ENCODE peak calls at places on chromosomes 13 and 19, in seven cellular contexts. O is dorsolateral prefrontal cortex, Y is stomach, R is GM12878, H is heart left ventricle, X is DND-41, G is foreskin fibroblast. T is an unnamed sample.

GRCh38 chr13:23790591-23791170 is 98.5 kb downstream of the MIPEP start:
- DNase-seq in G (peak), H (no peak), X (no peak), O (no peak), R (no peak), Y (no peak), T (peak)

GRCh38 chr13:109274188-109274821 is 512.1 kb downstream of the IRS2 start:
- DNase-seq in O (no peak), H (no peak), R (no peak), G (peak), Y (no peak), X (no peak), T (peak)

GRCh38 chr13:32783067-32783466 is 196.8 kb downstream of the PDS5B start:
- DNase-seq in X (peak), Y (no peak), G (no peak), R (no peak), H (no peak), O (no peak), T (peak)

GRCh38 chr13:27266937-27267336 is 3.7 kb upstream of the RASL11A start:
- DNase-seq in R (no peak), X (no peak), Y (no peak), H (no peak), O (no peak), G (no peak), T (peak)

GRCh38 chr19:8302357-8302691 is 5.8 kb downstream of the CD320 start:
- DNase-seq in R (no peak), X (no peak), G (peak), H (peak), O (peak), Y (peak), T (no peak)

GRCh38 chr13:46961719-46962118 is 64.9 kb upstream of the HTR2A start:
- DNase-seq in X (no peak), H (no peak), R (peak), G (peak), Y (no peak), O (no peak), T (peak)

GRCh38 chr13:21812192-21812626 is 141.3 kb downstream of the FGF9 start:
- DNase-seq in O (no peak), X (no peak), G (no peak), R (no peak), H (no peak), Y (no peak), T (no peak)

GRCh38 chr19:31146546-31147183 is 202.6 kb downstream of the TSHZ3 start:
- DNase-seq in R (no peak), Y (no peak), G (no peak), H (no peak), X (no peak), O (no peak), T (no peak)

GRCh38 chr19:11375143-11375948 is 880 bp downstream of the SWSAP1 start:
- DNase-seq in H (peak), R (no peak), X (peak), Y (peak), O (peak), G (no peak), T (no peak)
- H3K4me3 ChIP-seq in H (peak), R (peak), X (peak), Y (peak), O (peak), G (peak), T (peak)

DNA sequence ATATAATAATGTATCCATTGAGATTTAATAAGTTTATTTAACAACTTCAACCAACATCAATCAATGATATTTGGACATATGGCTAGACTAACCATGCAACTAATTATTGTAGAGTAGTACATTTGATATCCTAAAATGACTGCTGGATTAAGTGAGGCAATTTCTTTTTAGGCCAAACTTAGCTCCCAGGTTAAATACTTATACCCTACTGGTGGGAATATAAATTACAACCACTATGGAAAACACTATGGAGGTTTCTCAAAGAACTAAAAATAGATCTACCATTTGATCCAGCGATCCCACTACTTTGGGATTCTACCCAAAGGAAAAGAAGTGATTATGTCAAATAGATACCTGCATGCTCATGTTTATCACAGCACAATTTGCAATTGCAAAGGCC is 345.8 kb downstream of the RBM26 start:
- DNase-seq in H (no peak), R (no peak), X (no peak), G (no peak), O (no peak), Y (no peak), T (no peak)
- TF ChIP-seq CTCF in H (no peak), R (no peak), X (peak), G (no peak), O (no peak), Y (peak), T (no peak)

DNA sequence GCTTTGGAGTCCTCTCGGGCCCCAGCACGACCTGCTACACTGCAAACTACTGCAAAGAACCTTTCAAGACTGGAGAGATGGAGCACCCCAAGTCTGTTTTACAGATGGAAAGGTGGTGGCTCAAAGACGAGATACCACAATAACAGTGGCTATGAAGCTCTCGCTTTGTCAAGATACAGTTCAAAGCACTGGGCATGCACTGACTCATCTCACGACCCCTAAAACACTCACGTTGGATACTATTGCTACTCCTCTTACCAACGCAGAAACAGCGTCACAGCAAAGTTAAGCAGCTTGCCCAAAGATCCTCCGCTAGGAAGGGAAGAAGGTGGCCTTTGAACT is 24.0 kb upstream of the LAIR1 start:
- DNase-seq in G (no peak), Y (no peak), X (no peak), O (no peak), R (no peak), H (no peak), T (no peak)
- H3K4me3 ChIP-seq in G (no peak), Y (peak), X (peak), O (no peak), R (peak), H (peak), T (peak)

GRCh38 chr19:3253270-3253669 is 28.8 kb downstream of the CELF5 start:
- DNase-seq in H (no peak), X (no peak), Y (no peak), O (no peak), R (no peak), G (no peak), T (no peak)
- TF ChIP-seq CTCF in H (no peak), X (peak), Y (no peak), O (no peak), R (no peak), G (no peak), T (no peak)

DNA sequence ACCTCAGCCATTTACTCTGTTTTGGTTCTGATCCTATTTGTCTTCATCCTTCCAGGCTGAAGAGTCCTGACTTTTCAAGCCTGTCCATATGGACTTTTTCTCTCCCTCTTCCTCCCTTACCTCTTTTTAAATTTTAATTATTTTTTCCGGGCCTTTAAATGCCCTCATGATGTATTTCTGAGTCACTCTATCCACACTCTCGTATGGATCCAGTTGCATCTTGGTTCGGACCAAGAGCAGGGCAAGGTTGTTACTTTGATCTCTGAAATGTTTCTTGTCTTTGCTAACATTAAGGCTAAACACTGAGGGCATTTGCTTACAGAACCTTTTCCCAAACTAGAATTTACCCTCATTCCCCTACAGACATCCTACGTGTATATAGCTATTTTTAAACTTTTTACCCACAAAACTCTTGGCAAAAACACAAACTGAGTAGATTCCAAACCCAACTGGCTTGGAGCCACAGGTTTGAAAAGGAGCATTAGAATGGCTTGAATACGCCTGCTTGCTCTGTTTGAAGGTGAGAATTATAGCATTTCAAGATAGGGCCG is 47.4 kb upstream of the SERPINE3 start:
- DNase-seq in H (no peak), X (no peak), Y (no peak), O (no peak), G (peak), R (no peak), T (peak)
- H3K4me3 ChIP-seq in H (no peak), X (no peak), Y (no peak), O (no peak), G (no peak), R (no peak), T (no peak)

DNA sequence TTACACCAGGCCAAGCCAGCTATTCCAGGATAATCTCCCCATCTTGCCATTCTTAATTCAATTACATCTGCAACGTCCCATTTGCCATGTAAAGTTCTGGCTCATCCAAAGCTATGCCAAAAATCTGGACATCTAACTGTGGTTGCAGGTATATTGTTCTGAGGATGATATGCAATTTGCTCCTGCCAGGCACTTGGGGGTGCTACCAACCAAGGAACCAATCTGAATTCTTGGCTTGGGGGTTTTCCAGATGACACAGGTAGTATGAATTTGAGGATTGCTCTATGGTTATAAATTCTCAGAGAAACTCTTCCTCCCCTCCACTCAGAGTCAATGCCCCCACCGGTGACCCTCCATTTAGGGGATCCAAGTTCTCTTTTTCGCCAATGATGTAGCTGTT is 33.0 kb downstream of the CRYL1 start:
- DNase-seq in Y (no peak), H (no peak), R (no peak), G (peak), O (no peak), X (peak), T (peak)
- TF ChIP-seq CTCF in Y (no peak), H (peak), R (peak), G (peak), O (peak), X (peak), T (peak)

DNA sequence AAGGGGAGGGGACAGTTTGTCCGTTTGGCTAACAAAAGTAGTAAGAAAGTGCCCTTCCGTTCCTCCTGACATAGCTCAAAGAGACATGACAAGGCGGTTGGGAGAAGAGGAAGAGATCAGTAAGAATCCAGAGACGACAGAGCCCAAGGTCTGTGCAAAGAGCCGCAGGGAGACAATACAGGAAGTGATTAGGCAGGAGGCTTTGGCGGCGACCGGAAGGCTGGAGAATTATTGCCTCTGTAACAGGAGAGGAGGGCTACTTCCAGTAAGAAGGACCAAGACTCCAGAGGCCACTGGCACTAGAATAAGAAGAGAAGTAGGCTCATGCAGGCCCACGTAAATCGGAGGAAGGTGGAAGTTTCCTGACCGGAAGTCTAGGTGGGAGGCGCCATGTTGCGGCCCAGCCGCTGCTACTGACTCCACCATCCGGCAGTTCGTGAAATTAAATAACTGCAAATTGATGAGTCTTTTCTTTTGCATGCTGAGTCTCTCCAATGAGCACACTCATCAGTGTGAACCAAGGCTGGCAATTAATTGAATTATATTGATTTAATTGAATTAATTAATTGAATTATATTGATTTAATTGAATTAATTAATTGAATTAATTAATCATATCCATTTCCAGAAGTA is 9.9 kb downstream of the RFX2 start:
- DNase-seq in G (no peak), R (no peak), O (no peak), Y (no peak), H (peak), X (no peak), T (no peak)
- H3K4me3 ChIP-seq in G (no peak), R (peak), O (no peak), Y (no peak), H (peak), X (no peak), T (no peak)